ENCODE peak calls at places on chromosomes 4 and X, in ten cellular contexts. One of them, this sample, is unnamed.

GRCh38 chr4:69689530-69690111 is 36.6 kb upstream of the UGT2A1 start:
- DNase-seq in AG04449: no peak
- DNase-seq in substantia nigra: no peak
- DNase-seq in NCI-H1417: peak
- DNase-seq in iris pigment epithelial cell: peak
- DNase-seq in astrocyte: peak
- DNase-seq in cardiac fibroblast: peak
- DNase-seq in caudate nucleus: no peak
- DNase-seq in stimulated activated CD4-positive, alpha-beta T cell treated with anti-CD3 and anti-CD28 coated beads, Interleukin-2, amount 100 ng/mL, for 48 hours: no peak
- DNase-seq in foreskin fibroblast: peak
- DNase-seq in this sample: peak

GRCh38 chr4:79923290-79923689 is 149.7 kb downstream of the ANTXR2 start:
- DNase-seq in AG04449: no peak
- DNase-seq in substantia nigra: no peak
- DNase-seq in NCI-H1417: no peak
- DNase-seq in iris pigment epithelial cell: no peak
- DNase-seq in astrocyte: no peak
- DNase-seq in cardiac fibroblast: no peak
- DNase-seq in caudate nucleus: no peak
- DNase-seq in stimulated activated CD4-positive, alpha-beta T cell treated with anti-CD3 and anti-CD28 coated beads, Interleukin-2, amount 100 ng/mL, for 48 hours: no peak
- DNase-seq in foreskin fibroblast: no peak
- DNase-seq in this sample: no peak

GRCh38 chr4:7772708-7773385 is 166.8 kb downstream of the AFAP1 start:
- DNase-seq in AG04449: no peak
- DNase-seq in substantia nigra: no peak
- DNase-seq in NCI-H1417: no peak
- DNase-seq in iris pigment epithelial cell: no peak
- DNase-seq in astrocyte: no peak
- DNase-seq in cardiac fibroblast: no peak
- DNase-seq in caudate nucleus: no peak
- DNase-seq in stimulated activated CD4-positive, alpha-beta T cell treated with anti-CD3 and anti-CD28 coated beads, Interleukin-2, amount 100 ng/mL, for 48 hours: no peak
- DNase-seq in foreskin fibroblast: peak
- DNase-seq in this sample: no peak

GRCh38 chr4:46765465-46765864 is 143.6 kb downstream of the COX7B2 start:
- DNase-seq in AG04449: no peak
- DNase-seq in substantia nigra: no peak
- DNase-seq in NCI-H1417: no peak
- DNase-seq in iris pigment epithelial cell: no peak
- DNase-seq in astrocyte: no peak
- DNase-seq in cardiac fibroblast: no peak
- DNase-seq in caudate nucleus: no peak
- DNase-seq in stimulated activated CD4-positive, alpha-beta T cell treated with anti-CD3 and anti-CD28 coated beads, Interleukin-2, amount 100 ng/mL, for 48 hours: no peak
- DNase-seq in foreskin fibroblast: no peak
- DNase-seq in this sample: no peak

GRCh38 chr4:20249333-20249732 is 2.4 kb upstream of the SLIT2 start:
- DNase-seq in AG04449: no peak
- DNase-seq in substantia nigra: no peak
- DNase-seq in NCI-H1417: no peak
- DNase-seq in iris pigment epithelial cell: peak
- DNase-seq in astrocyte: peak
- DNase-seq in cardiac fibroblast: peak
- DNase-seq in caudate nucleus: no peak
- DNase-seq in stimulated activated CD4-positive, alpha-beta T cell treated with anti-CD3 and anti-CD28 coated beads, Interleukin-2, amount 100 ng/mL, for 48 hours: no peak
- DNase-seq in foreskin fibroblast: peak
- DNase-seq in this sample: no peak

GRCh38 chrX:130343411-130343810 is 3.7 kb downstream of the SLC25A14 start:
- DNase-seq in AG04449: no peak
- DNase-seq in substantia nigra: no peak
- DNase-seq in NCI-H1417: no peak
- DNase-seq in iris pigment epithelial cell: peak
- DNase-seq in astrocyte: peak
- DNase-seq in cardiac fibroblast: no peak
- DNase-seq in caudate nucleus: no peak
- DNase-seq in stimulated activated CD4-positive, alpha-beta T cell treated with anti-CD3 and anti-CD28 coated beads, Interleukin-2, amount 100 ng/mL, for 48 hours: no peak
- DNase-seq in foreskin fibroblast: no peak
- DNase-seq in this sample: no peak

GRCh38 chr4:25144870-25145481 is 15.3 kb downstream of the SEPSECS start:
- DNase-seq in AG04449: no peak
- DNase-seq in substantia nigra: no peak
- DNase-seq in NCI-H1417: peak
- DNase-seq in iris pigment epithelial cell: peak
- DNase-seq in astrocyte: peak
- DNase-seq in cardiac fibroblast: peak
- DNase-seq in caudate nucleus: no peak
- DNase-seq in stimulated activated CD4-positive, alpha-beta T cell treated with anti-CD3 and anti-CD28 coated beads, Interleukin-2, amount 100 ng/mL, for 48 hours: no peak
- DNase-seq in foreskin fibroblast: peak
- DNase-seq in this sample: no peak

GRCh38 chrX:13283512-13283911 is 36.3 kb downstream of the ATXN3L start:
- DNase-seq in AG04449: no peak
- DNase-seq in substantia nigra: no peak
- DNase-seq in NCI-H1417: no peak
- DNase-seq in iris pigment epithelial cell: no peak
- DNase-seq in astrocyte: peak
- DNase-seq in cardiac fibroblast: peak
- DNase-seq in caudate nucleus: no peak
- DNase-seq in stimulated activated CD4-positive, alpha-beta T cell treated with anti-CD3 and anti-CD28 coated beads, Interleukin-2, amount 100 ng/mL, for 48 hours: no peak
- DNase-seq in foreskin fibroblast: peak
- DNase-seq in this sample: no peak

GRCh38 chr4:140426610-140427103 is 791 bp downstream of the CLGN start:
- DNase-seq in AG04449: no peak
- DNase-seq in substantia nigra: no peak
- DNase-seq in NCI-H1417: peak
- DNase-seq in iris pigment epithelial cell: no peak
- DNase-seq in astrocyte: no peak
- DNase-seq in cardiac fibroblast: no peak
- DNase-seq in caudate nucleus: peak
- DNase-seq in stimulated activated CD4-positive, alpha-beta T cell treated with anti-CD3 and anti-CD28 coated beads, Interleukin-2, amount 100 ng/mL, for 48 hours: peak
- DNase-seq in foreskin fibroblast: no peak
- DNase-seq in this sample: no peak

GRCh38 chrX:34877451-34877850 is 65.1 kb upstream of the FAM47B start:
- DNase-seq in AG04449: no peak
- DNase-seq in substantia nigra: no peak
- DNase-seq in NCI-H1417: no peak
- DNase-seq in iris pigment epithelial cell: peak
- DNase-seq in astrocyte: peak
- DNase-seq in cardiac fibroblast: peak
- DNase-seq in caudate nucleus: no peak
- DNase-seq in stimulated activated CD4-positive, alpha-beta T cell treated with anti-CD3 and anti-CD28 coated beads, Interleukin-2, amount 100 ng/mL, for 48 hours: no peak
- DNase-seq in foreskin fibroblast: peak
- DNase-seq in this sample: no peak

GRCh38 chrX:41779058-41779564 is 55.1 kb downstream of the GPR82 start:
- DNase-seq in AG04449: no peak
- DNase-seq in substantia nigra: no peak
- DNase-seq in NCI-H1417: no peak
- DNase-seq in iris pigment epithelial cell: peak
- DNase-seq in astrocyte: peak
- DNase-seq in cardiac fibroblast: peak
- DNase-seq in caudate nucleus: no peak
- DNase-seq in stimulated activated CD4-positive, alpha-beta T cell treated with anti-CD3 and anti-CD28 coated beads, Interleukin-2, amount 100 ng/mL, for 48 hours: no peak
- DNase-seq in foreskin fibroblast: peak
- DNase-seq in this sample: no peak

GRCh38 chr4:148716361-148717063 is 274.3 kb upstream of the NR3C2 start:
- DNase-seq in AG04449: no peak
- DNase-seq in substantia nigra: no peak
- DNase-seq in NCI-H1417: no peak
- DNase-seq in iris pigment epithelial cell: no peak
- DNase-seq in astrocyte: no peak
- DNase-seq in cardiac fibroblast: peak
- DNase-seq in caudate nucleus: no peak
- DNase-seq in stimulated activated CD4-positive, alpha-beta T cell treated with anti-CD3 and anti-CD28 coated beads, Interleukin-2, amount 100 ng/mL, for 48 hours: no peak
- DNase-seq in foreskin fibroblast: no peak
- DNase-seq in this sample: no peak

This sample was measured in globus pallidus.